ENCODE peak calls at places on chromosomes 7 and 10, in four cellular contexts. Z is Calu3, P is GM12865, T is dorsolateral prefrontal cortex. K is an unnamed sample.
A peak's percentile ranks its signal among the peaks of the same experiment; 100 is the strongest.

GRCh38 chr10:25815236-25815635 is 118.8 kb upstream of the MYO3A start:
- DNase-seq in Z (no peak), P (no peak), T (no peak), K (no peak)

GRCh38 chr7:157584420-157584819 is 247.6 kb downstream of the DNAJB6 start:
- DNase-seq in Z (no peak), P (no peak), T (no peak), K (no peak)

GRCh38 chr7:1323178-1324027 is 90.7 kb downstream of the UNCX start:
- DNase-seq in Z (no peak), P (no peak), T (no peak), K (peak; percentile 30)

GRCh38 chr10:3926675-3927525 is 141.9 kb upstream of the KLF6 start:
- DNase-seq in Z (no peak), P (no peak), T (no peak), K (no peak)

GRCh38 chr10:108180883-108181282 is 1016.4 kb upstream of the SORCS1 start:
- DNase-seq in Z (no peak), P (no peak), T (no peak), K (no peak)

GRCh38 chr10:102511562-102512274 is 7.9 kb downstream of the SUFU start:
- DNase-seq in Z (no peak), P (peak; percentile 59), T (no peak), K (no peak)

GRCh38 chr10:17101910-17102266 is 27.7 kb downstream of the CUBN start:
- DNase-seq in Z (no peak), P (no peak), T (no peak), K (no peak)

GRCh38 chr10:75379234-75379724 is 22.3 kb downstream of the ZNF503 start:
- DNase-seq in Z (no peak), P (no peak), T (no peak), K (no peak)

GRCh38 chr7:33814400-33814799 is 90.9 kb upstream of the BMPER start:
- DNase-seq in Z (no peak), P (no peak), T (no peak), K (no peak)

GRCh38 chr7:1346851-1347250 is 112.4 kb downstream of the MICALL2 start:
- DNase-seq in Z (no peak), P (no peak), T (no peak), K (peak; percentile 35)

GRCh38 chr10:49352323-49352722 is 43.6 kb downstream of the DRGX start:
- DNase-seq in Z (no peak), P (no peak), T (no peak), K (no peak)

GRCh38 chr7:909358-910329 is 33.3 kb downstream of the GET4 start:
- DNase-seq in Z (no peak), P (no peak), T (no peak), K (peak; percentile 90)

GRCh38 chr10:73873843-73874215 is 526 bp downstream of the CAMK2G start:
- DNase-seq in Z (no peak), P (peak; percentile 9), T (no peak), K (no peak)

GRCh38 chr10:69839696-69840345 is 38.1 kb downstream of the COL13A1 start:
- DNase-seq in Z (no peak), P (no peak), T (peak; percentile 41), K (no peak)

GRCh38 chr7:5557920-5558401 is 134.3 kb upstream of the TNRC18 start:
- DNase-seq in Z (peak; percentile 66), P (peak; percentile 82), T (peak; percentile 81), K (peak; percentile 82)

GRCh38 chr7:46003896-46004875 is 83.1 kb upstream of the IGFBP3 start:
- DNase-seq in Z (peak; percentile 76), P (no peak), T (no peak), K (no peak)

GRCh38 chr7:104980440-104980839 is 33.6 kb upstream of the KMT2E start:
- DNase-seq in Z (no peak), P (no peak), T (no peak), K (no peak)

GRCh38 chr7:128322040-128322643 is 21.6 kb downstream of the RBM28 start:
- DNase-seq in Z (peak; percentile 18), P (no peak), T (peak; percentile 23), K (no peak)

GRCh38 chr10:47402681-47403301 is 18.7 kb upstream of the ZNF488 start:
- DNase-seq in Z (peak; percentile 72), P (no peak), T (no peak), K (peak; percentile 46)

GRCh38 chr10:44874176-44874575 is 37.0 kb upstream of the TMEM72 start:
- DNase-seq in Z (no peak), P (no peak), T (no peak), K (no peak)

GRCh38 chr7:73612598-73613269 is 11.6 kb downstream of the MLXIPL start:
- DNase-seq in Z (peak; percentile 34), P (no peak), T (no peak), K (no peak)

GRCh38 chr10:66982792-66983481 is 57.1 kb downstream of the LRRTM3 start:
- DNase-seq in Z (peak; percentile 12), P (peak; percentile 2), T (peak; percentile 56), K (no peak)

DNA sequence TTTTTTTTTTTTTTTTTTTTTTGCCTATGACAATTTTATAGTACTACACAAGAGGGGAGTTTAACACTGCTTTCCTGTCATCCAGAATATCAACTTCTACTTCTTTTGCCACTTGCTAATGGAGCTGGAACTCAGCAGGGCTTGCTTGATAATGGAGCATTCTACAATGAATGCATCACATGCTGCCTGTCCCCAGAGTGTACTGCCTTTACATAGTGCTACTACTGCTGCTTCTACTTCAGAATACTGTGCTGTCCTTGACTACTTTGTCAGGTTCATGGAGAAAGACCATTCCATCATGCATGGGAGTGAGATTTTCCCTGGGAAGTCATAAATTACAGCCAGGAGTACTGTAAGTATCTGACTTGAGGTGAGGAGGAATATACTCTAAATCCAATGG is 338.6 kb upstream of the SEMA3A start:
- DNase-seq in Z (no peak), P (no peak), T (no peak), K (no peak)
- TF ChIP-seq CTCF in Z (no peak), P (no peak), T (no peak), K (no peak)

GRCh38 chr7:35971133-35971995 is 170.5 kb downstream of the SEPTIN7 start:
- DNase-seq in Z (peak; percentile 77), P (no peak), T (no peak), K (no peak)
- TF ChIP-seq CTCF in Z (peak; percentile 84), P (peak; percentile 6), T (no peak), K (peak; percentile 18)

DNA sequence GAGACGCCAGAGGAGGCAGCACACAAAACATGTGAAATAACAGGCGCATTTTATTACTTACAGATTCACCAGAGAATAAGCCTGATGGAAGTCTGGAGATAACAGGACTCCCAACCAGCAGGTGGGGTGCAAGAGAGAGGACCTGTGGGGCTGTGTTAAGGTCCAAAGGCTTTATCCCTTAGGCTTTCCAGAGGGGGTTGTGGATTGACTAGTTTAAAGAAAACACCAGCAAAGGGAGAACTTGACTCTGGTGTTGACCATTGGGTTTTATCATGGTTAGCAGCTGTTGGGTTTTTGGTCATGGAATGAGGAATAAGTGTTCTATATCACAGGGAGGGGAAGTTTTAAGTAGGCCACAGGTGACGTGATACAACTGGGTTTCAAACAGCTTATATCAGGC is 1.6 kb upstream of the CRPPA start:
- DNase-seq in Z (no peak), P (no peak), T (no peak), K (no peak)
- TF ChIP-seq CTCF in Z (no peak), P (no peak), T (no peak), K (no peak)

GRCh38 chr10:97332586-97333350 is 1.8 kb downstream of the FRAT2 start:
- DNase-seq in Z (peak; percentile 38), P (peak; percentile 17), T (peak; percentile 32), K (no peak)
- TF ChIP-seq CTCF in Z (no peak), P (no peak), T (peak; percentile 26), K (peak; percentile 17)

K was measured in lower lobe of right lung.